ENCODE peak calls at places on chromosomes 11 and 22, in six cellular contexts. A is body of pancreas, O is A673, M is cardiac muscle cell, G is AG09309, S is thoracic aorta. F is an unnamed sample.

GRCh38 chr22:47601666-47602065 is 839.2 kb downstream of the TBC1D22A start:
- DNase-seq in A (no peak), S (no peak), G (no peak), O (no peak), M (no peak), F (no peak)

GRCh38 chr22:42937164-42937854 is 77.6 kb downstream of the PACSIN2 start:
- DNase-seq in A (peak; percentile 82), S (peak; percentile 78), M (no peak), G (peak; percentile 51), O (no peak), F (no peak)

GRCh38 chr11:114416441-114416928 is 16.0 kb downstream of the RBM7 start:
- DNase-seq in O (no peak), M (no peak), S (no peak), A (no peak), G (no peak), F (no peak)

GRCh38 chr22:32462452-32462851 is 1.8 kb downstream of the BPIFC start:
- DNase-seq in M (no peak), G (no peak), A (no peak), O (no peak), S (no peak), F (no peak)

GRCh38 chr22:25362215-25362882 is 142.9 kb downstream of the CRYBB2 start:
- DNase-seq in G (no peak), O (peak; percentile 67), A (peak; percentile 63), M (peak; percentile 71), S (peak; percentile 52), F (peak; percentile 73)

GRCh38 chr11:44564653-44565007 is 833 bp upstream of the CD82 start:
- DNase-seq in S (peak; percentile 83), G (peak; percentile 57), A (peak; percentile 92), M (no peak), O (no peak), F (no peak)

GRCh38 chr11:121105063-121105480 is 4.0 kb downstream of the TECTA start:
- DNase-seq in A (no peak), O (no peak), G (no peak), M (no peak), S (no peak), F (no peak)

GRCh38 chr11:10584071-10584501 is 15.6 kb upstream of the LYVE1 start:
- DNase-seq in A (no peak), G (peak; percentile 35), S (no peak), M (no peak), O (peak; percentile 17), F (no peak)

GRCh38 chr11:78560826-78561484 is 13.7 kb downstream of the NARS2 start:
- DNase-seq in M (no peak), G (no peak), S (no peak), A (no peak), O (no peak), F (no peak)

GRCh38 chr22:43060213-43060612 is 29.0 kb downstream of the TTLL1 start:
- DNase-seq in M (peak; percentile 46), G (no peak), O (peak; percentile 55), A (no peak), S (no peak), F (no peak)

GRCh38 chr11:11701070-11701469 is 79.3 kb upstream of the GALNT18 start:
- DNase-seq in A (no peak), M (no peak), O (no peak), G (peak; percentile 14), S (no peak), F (no peak)

GRCh38 chr11:111259871-111260270 is 14.3 kb downstream of the POU2AF2 start:
- DNase-seq in M (no peak), A (no peak), G (no peak), S (no peak), O (no peak), F (no peak)

GRCh38 chr11:31397239-31397834 is 27.7 kb downstream of the DNAJC24 start:
- DNase-seq in A (no peak), G (no peak), S (no peak), O (peak; percentile 69), M (peak; percentile 34), F (no peak)

GRCh38 chr11:1373536-1374214 is 16.1 kb upstream of the BRSK2 start:
- DNase-seq in A (no peak), S (no peak), O (no peak), G (no peak), M (no peak), F (no peak)

GRCh38 chr22:50270302-50271010 is at the start of gene MAPK11:
- DNase-seq in G (no peak), A (peak; percentile 78), O (peak; percentile 68), S (no peak), M (peak; percentile 92), F (no peak)

DNA sequence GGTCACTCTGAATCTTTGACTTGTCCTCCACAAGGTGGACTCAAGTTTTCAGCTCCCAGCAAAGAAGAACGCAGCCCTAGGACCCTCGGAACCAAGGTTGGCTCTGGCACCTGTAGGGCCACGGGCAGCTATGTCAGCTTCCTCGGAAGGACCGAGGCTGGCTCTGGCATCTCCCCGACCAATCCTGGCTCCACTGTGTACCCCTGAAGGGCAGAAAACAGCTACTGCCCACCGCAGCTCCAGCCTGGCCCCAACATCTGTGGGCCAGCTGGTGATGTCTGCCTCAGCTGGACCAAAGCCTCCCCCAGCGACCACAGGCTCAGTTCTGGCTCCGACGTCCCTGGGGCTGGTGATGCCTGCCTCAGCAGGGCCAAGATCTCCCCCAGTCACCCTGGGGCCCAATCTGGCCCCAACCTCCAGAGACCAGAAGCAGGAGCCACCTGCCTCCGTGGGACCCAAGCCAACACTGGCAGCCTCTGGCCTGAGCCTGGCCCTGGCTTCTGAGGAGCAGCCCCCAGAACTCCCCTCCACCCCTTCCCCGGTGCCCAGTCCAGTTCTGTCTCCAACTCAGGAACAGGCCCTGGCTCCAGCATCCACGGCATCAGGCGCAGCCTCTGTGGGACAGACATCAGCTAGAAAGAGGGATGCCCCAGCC is 2.2 kb downstream of the INPP5J start:
- DNase-seq in A (no peak), O (no peak), G (no peak), M (no peak), S (no peak), F (no peak)
- H3K4me3 ChIP-seq in A (no peak overlapping the region), O (no peak overlapping the region), G (no peak overlapping the region), M (no peak overlapping the region), S (no peak overlapping the region), F (no peak overlapping the region)

DNA sequence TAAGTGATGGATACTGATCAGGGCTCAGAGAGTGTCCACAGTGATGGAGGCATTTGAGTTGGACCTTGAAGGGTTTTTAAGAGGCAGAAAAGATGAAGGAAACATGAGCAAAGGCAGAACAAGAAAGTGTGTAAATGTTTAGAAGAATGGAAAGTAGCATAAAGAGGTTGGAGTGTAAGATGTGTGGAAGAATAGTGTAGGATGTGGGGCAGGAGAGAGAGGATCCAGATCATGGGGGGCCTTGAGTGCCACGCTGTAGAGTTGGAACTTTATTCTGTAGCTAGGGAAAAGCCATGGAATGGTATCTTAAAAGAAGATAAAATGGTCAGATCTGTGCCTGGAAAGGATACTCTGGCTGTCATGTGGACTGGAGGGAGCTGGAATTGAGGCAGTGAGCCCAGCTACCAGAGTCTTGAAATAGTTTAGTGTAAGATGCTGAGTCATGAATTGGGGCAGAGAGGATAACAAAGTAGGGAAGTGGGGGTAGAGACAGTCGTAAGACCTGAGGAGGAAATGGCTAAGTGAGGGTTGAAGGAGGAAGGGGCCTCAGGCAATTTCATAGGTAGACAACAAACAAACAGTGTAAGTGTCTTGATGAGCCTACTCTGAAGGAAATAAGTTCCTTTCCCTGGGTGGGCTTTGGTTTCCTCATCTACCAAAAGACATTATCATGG is 6.7 kb downstream of the KCNE3 start:
- DNase-seq in M (no peak), G (peak; percentile 31), S (no peak), O (no peak), A (no peak), F (no peak)
- H3K4me3 ChIP-seq in M (no peak overlapping the region), G (no peak overlapping the region), S (peak overlapping the region; percentile 8), O (no peak overlapping the region), A (no peak overlapping the region), F (no peak overlapping the region)

GRCh38 chr22:39530136-39530535 is 2.4 kb downstream of the RPS19BP1 start:
- DNase-seq in S (no peak), A (no peak), G (no peak), M (no peak), O (no peak), F (no peak)

GRCh38 chr22:39528080-39528661 is 4.4 kb downstream of the RPS19BP1 start:
- DNase-seq in S (no peak), M (no peak), O (peak; percentile 50), A (no peak), G (no peak), F (no peak)

GRCh38 chr22:39527481-39527961 is 5.0 kb downstream of the RPS19BP1 start:
- DNase-seq in S (no peak), A (no peak), O (no peak), G (no peak), M (no peak), F (no peak)

GRCh38 chr22:39529487-39529851 is 3.1 kb downstream of the RPS19BP1 start:
- DNase-seq in G (no peak), S (no peak), O (no peak), A (no peak), M (no peak), F (no peak)

DNA sequence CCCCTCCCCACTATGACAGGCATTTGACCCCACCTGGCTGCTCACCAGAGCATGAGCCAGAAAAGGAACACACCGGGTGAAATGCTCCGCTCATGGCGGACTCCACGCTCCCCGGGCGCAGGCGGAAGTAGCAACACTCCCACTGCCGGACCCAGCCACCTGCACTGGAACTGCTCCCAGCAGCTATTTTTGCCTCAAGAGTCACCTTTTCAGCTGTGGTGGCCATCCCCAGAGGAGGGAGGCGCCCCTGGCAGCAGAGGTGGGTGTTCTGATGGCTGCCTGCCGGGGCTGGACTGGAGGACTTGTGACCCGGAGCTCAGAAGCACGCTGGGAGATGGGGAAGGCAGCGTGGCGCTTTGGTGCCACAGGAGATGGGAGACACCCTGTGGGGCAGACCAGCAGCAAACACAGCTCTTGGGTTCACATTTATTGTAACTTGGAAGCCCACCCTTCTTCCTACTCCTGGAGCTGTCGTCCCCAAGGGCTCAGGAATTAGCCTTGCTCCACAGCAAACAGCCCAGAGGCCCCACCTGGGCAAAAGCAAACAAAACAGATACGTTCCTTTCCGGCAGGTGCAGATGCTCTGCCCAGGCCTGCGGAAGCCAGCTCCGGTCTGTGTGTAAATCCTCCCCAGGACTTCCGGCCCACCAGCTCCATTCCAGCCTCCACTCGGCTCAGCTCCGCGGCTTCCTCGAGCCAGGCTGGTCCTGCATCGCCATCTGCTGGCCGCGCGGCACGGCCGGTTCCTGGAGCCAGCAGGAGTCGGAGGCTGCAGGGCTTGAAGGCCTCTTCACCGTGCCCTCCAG is 3.7 kb downstream of the RPS19BP1 start:
- DNase-seq in G (peak; percentile 75), M (peak; percentile 92), A (peak; percentile 94), S (peak; percentile 59), O (peak; percentile 95), F (peak; percentile 90)
- H3K4me3 ChIP-seq in G (no peak overlapping the region), M (no peak overlapping the region), A (no peak overlapping the region), S (peak overlapping the region; percentile 53), O (no peak overlapping the region), F (peak overlapping the region; percentile 46)

DNA sequence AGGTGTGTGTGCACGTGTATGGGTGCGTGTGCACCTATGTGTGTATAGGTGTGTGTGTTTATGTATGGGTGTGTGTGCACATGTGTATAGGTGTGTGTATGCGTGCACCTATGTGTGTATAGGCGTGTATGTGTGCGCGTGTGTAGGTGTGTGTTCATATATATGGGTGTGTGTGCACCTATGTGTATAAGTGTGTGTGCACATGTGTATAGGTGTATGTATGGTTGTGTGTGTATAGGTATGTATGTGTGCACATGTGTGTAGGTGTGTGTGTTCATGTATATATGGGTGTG is 26.9 kb downstream of the KCNQ1 start:
- DNase-seq in M (no peak), G (no peak), S (no peak), A (no peak), O (no peak), F (no peak)
- H3K4me3 ChIP-seq in M (no peak overlapping the region), G (no peak overlapping the region), S (no peak overlapping the region), A (no peak overlapping the region), O (no peak overlapping the region), F (no peak overlapping the region)